ENCODE peak calls at places on chromosomes 1 and 21, in ten cellular contexts. Z is ovary, N is tibial nerve, A is transverse colon, R is sigmoid colon, H is stomach, D is K562, B is A549, Q is SK-N-SH, G is upper lobe of left lung. F is an unnamed sample.

GRCh38 chr21:23968722-23969647 is 1638.3 kb downstream of the MRPL39 start:
- DNase-seq in Z (no peak), N (no peak), A (peak; percentile 45), R (no peak), H (peak; percentile 57), D (peak; percentile 53), B (no peak), Q (peak; percentile 47), G (peak; percentile 40), F (no peak)

GRCh38 chr1:163410073-163410522 is 88.3 kb downstream of the NUF2 start:
- DNase-seq in Z (peak; percentile 37), N (no peak), A (peak; percentile 49), R (no peak), H (peak; percentile 44), D (peak; percentile 51), B (peak; percentile 18), Q (peak; percentile 60), G (no peak), F (no peak)

GRCh38 chr1:247119600-247120407 is 15.6 kb upstream of the ZNF669 start:
- DNase-seq in Z (no peak), N (no peak), A (no peak), R (no peak), H (no peak), D (no peak), B (no peak), Q (no peak), G (no peak), F (no peak)

GRCh38 chr1:44496541-44497171 is 91.6 kb downstream of the RNF220 start:
- DNase-seq in Z (no peak), N (no peak), A (no peak), R (no peak), H (no peak), D (no peak), B (no peak), Q (no peak), G (no peak), F (no peak)

GRCh38 chr1:33723251-33723650 is 140.6 kb upstream of the HMGB4 start:
- DNase-seq in Z (no peak), N (no peak), A (no peak), R (no peak), H (no peak), D (no peak), B (no peak), Q (no peak), G (no peak), F (peak; percentile 55)

GRCh38 chr1:151346082-151346768 is 827 bp downstream of the RFX5 start:
- DNase-seq in Z (peak; percentile 37), N (no peak), A (no peak), R (no peak), H (no peak), D (peak; percentile 22), B (no peak), Q (no peak), G (no peak), F (no peak)

GRCh38 chr1:91026320-91026719 is 4.5 kb upstream of the ZNF644 start:
- DNase-seq in Z (no peak), N (no peak), A (no peak), R (no peak), H (no peak), D (no peak), B (no peak), Q (no peak), G (no peak), F (no peak)

GRCh38 chr1:109901508-109902145 is 9.0 kb upstream of the CSF1 start:
- DNase-seq in Z (no peak), N (no peak), A (peak; percentile 42), R (no peak), H (peak; percentile 75), D (peak; percentile 92), B (no peak), Q (no peak), G (peak; percentile 70), F (no peak)

GRCh38 chr1:116909511-116910378 is at the start of gene PTGFRN:
- DNase-seq in Z (peak; percentile 73), N (no peak), A (peak; percentile 73), R (peak; percentile 89), H (peak; percentile 69), D (peak; percentile 78), B (peak; percentile 35), Q (peak; percentile 89), G (peak; percentile 47), F (no peak)

GRCh38 chr1:115175596-115175995 is 86.3 kb upstream of the TSPAN2 start:
- DNase-seq in Z (no peak), N (no peak), A (no peak), R (no peak), H (no peak), D (no peak), B (no peak), Q (no peak), G (no peak), F (peak; percentile 66)

GRCh38 chr1:181324797-181325616 is 158.3 kb upstream of the CACNA1E start:
- DNase-seq in Z (no peak), N (no peak), A (no peak), R (no peak), H (no peak), D (no peak), B (peak; percentile 60), Q (no peak), G (no peak), F (no peak)

GRCh38 chr1:60280256-60280655 is 206.7 kb upstream of the C1orf87 start:
- DNase-seq in Z (no peak), N (no peak), A (no peak), R (no peak), H (no peak), D (no peak), B (no peak), Q (peak; percentile 83), G (no peak), F (no peak)

GRCh38 chr1:55751776-55752175 is 536.6 kb upstream of the USP24 start:
- DNase-seq in Z (no peak), N (no peak), A (no peak), R (no peak), H (no peak), D (no peak), B (no peak), Q (no peak), G (no peak), F (no peak)

GRCh38 chr1:223837206-223837605 is 8.5 kb downstream of the TP53BP2 start:
- DNase-seq in Z (no peak), N (no peak), A (no peak), R (no peak), H (no peak), D (no peak), B (no peak), Q (no peak), G (no peak), F (no peak)

GRCh38 chr1:244941121-244941520 is 76.8 kb upstream of the HNRNPU start:
- DNase-seq in Z (no peak), N (no peak), A (peak; percentile 9), R (no peak), H (no peak), D (no peak), B (no peak), Q (no peak), G (no peak), F (no peak)

GRCh38 chr1:214440219-214440965 is 111.0 kb downstream of the PTPN14 start:
- DNase-seq in Z (no peak), N (no peak), A (no peak), R (no peak), H (no peak), D (no peak), B (no peak), Q (no peak), G (no peak), F (no peak)
- TF ChIP-seq EP300 in Z (no peak), N (no peak), A (no peak), R (no peak), H (no peak), D (no peak), B (no peak), Q (no peak), G (no peak), F (no peak)

GRCh38 chr1:213417225-213417820 is 366.3 kb downstream of the RPS6KC1 start:
- DNase-seq in Z (no peak), N (no peak), A (no peak), R (no peak), H (no peak), D (no peak), B (no peak), Q (no peak), G (no peak), F (peak; percentile 72)

GRCh38 chr1:213417846-213418245 is 366.8 kb downstream of the RPS6KC1 start:
- DNase-seq in Z (no peak), N (no peak), A (no peak), R (no peak), H (no peak), D (no peak), B (no peak), Q (no peak), G (no peak), F (peak; percentile 81)

GRCh38 chr1:213416461-213417224 is 365.6 kb downstream of the RPS6KC1 start:
- DNase-seq in Z (no peak), N (no peak), A (no peak), R (no peak), H (no peak), D (no peak), B (no peak), Q (no peak), G (no peak), F (peak; percentile 82)

GRCh38 chr1:213418268-213419068 is 367.4 kb downstream of the RPS6KC1 start:
- DNase-seq in Z (no peak), N (no peak), A (no peak), R (no peak), H (no peak), D (no peak), B (no peak), Q (no peak), G (no peak), F (peak; percentile 85)

GRCh38 chr1:213419369-213420030 is 368.5 kb downstream of the RPS6KC1 start:
- DNase-seq in Z (no peak), N (no peak), A (no peak), R (no peak), H (no peak), D (no peak), B (no peak), Q (no peak), G (no peak), F (peak; percentile 62)
- TF ChIP-seq CTCF in Z (no peak), N (no peak), A (no peak), R (no peak), H (no peak), D (peak; percentile 24), B (no peak), Q (no peak), G (no peak), F (no peak)

DNA sequence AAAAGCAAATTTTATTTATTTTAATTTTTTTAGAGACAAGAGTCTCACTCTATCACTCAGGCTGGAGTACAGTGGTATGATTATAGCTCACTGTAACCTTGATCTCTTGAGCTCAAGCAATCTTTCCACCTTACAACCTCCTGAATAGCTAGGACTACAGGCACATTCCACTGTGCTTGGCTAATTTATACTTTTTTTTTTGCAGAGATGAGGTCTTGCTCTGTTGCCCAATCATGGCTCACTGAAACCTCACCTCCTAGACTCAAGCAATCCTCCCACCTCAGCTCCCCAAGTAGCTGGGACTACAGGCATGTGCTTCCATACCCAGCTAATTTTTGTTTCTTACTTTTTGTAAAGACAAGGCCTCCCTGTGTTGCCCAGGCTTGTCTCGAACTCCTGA is 49.5 kb downstream of the DR1 start:
- DNase-seq in Z (no peak), N (no peak), A (no peak), R (no peak), H (no peak), D (no peak), B (no peak), Q (no peak), G (no peak), F (no peak)
- TF ChIP-seq EP300 in Z (no peak), N (no peak), A (no peak), R (no peak), H (no peak), D (no peak), B (no peak), Q (no peak), G (no peak), F (no peak)

GRCh38 chr1:197224160-197224559 is 43.9 kb upstream of the CRB1 start:
- DNase-seq in Z (no peak), N (no peak), A (no peak), R (no peak), H (no peak), D (no peak), B (no peak), Q (peak; percentile 13), G (no peak), F (no peak)
- TF ChIP-seq CTCF in Z (no peak), N (peak; percentile 21), A (no peak), R (no peak), H (no peak), D (no peak), B (peak; percentile 44), Q (peak; percentile 63), G (no peak), F (peak; percentile 26)

F was measured in esophagus muscularis mucosa.